ENCODE peak calls at places on chromosomes 16 and 17, in seven cellular contexts. I, O, U, N, P, R and G are unnamed samples. For H3K27me3, the result is how much of the 10 kb centered on the place peaks cover.

GRCh38 chr16:70746040-70746707 is 54.8 kb downstream of the VAC14 start:
- DNase-seq in I (no peak), O (no peak), U (peak), N (no peak), P (no peak), R (peak), G (peak)

GRCh38 chr17:48077555-48077954 is 23.7 kb downstream of the CBX1 start:
- DNase-seq in I (no peak), O (no peak), U (no peak), N (no peak), P (no peak), R (no peak), G (no peak)

GRCh38 chr17:79803421-79803996 is 6.6 kb upstream of the CBX8 start:
- DNase-seq in I (no peak), O (no peak), U (no peak), N (no peak), P (no peak), R (no peak), G (no peak)

GRCh38 chr17:82304826-82305726 is 12.3 kb downstream of the CD7 start:
- DNase-seq in I (no peak), O (no peak), U (no peak), N (no peak), P (no peak), R (no peak), G (no peak)

GRCh38 chr17:21194210-21194609 is 19.8 kb downstream of the TMEM11 start:
- DNase-seq in I (no peak), O (no peak), U (no peak), N (no peak), P (no peak), R (no peak), G (no peak)

GRCh38 chr16:88498576-88499208 is 45.6 kb downstream of the ZFPM1 start:
- DNase-seq in I (no peak), O (no peak), U (no peak), N (no peak), P (no peak), R (no peak), G (no peak)

GRCh38 chr17:44782349-44782850 is 23.6 kb downstream of the ADAM11 start:
- DNase-seq in I (no peak), O (peak), U (no peak), N (no peak), P (no peak), R (no peak), G (no peak)

GRCh38 chr17:4436381-4436780 is 2.6 kb downstream of the SPNS3 start:
- DNase-seq in I (no peak), O (no peak), U (no peak), N (no peak), P (no peak), R (no peak), G (no peak)

GRCh38 chr17:36818134-36818825 is 119.0 kb upstream of the LHX1 start:
- DNase-seq in I (no peak), O (no peak), U (no peak), N (no peak), P (no peak), R (no peak), G (no peak)

GRCh38 chr17:50891577-50891989 is 25.4 kb upstream of the TOB1 start:
- DNase-seq in I (no peak), O (no peak), U (no peak), N (no peak), P (no peak), R (no peak), G (no peak)

GRCh38 chr17:35871415-35871814 is 2.7 kb upstream of the HEATR9 start:
- DNase-seq in I (no peak), O (no peak), U (no peak), N (no peak), P (no peak), R (no peak), G (no peak)

GRCh38 chr17:15377608-15378007 is 36.2 kb upstream of the TEKT3 start:
- DNase-seq in I (no peak), O (no peak), U (peak), N (no peak), P (peak), R (no peak), G (no peak)

GRCh38 chr16:1619976-1620375 is 7.8 kb downstream of the CRAMP1 start:
- DNase-seq in I (no peak), O (no peak), U (no peak), N (no peak), P (no peak), R (no peak), G (no peak)

GRCh38 chr17:61595418-61595817 is 4.4 kb upstream of the NACA2 start:
- DNase-seq in I (no peak), O (no peak), U (no peak), N (no peak), P (no peak), R (no peak), G (no peak)
- H3K27me3 ChIP-seq in I (under half), O (under half), U (under half), N (under half), P (under half), R (under half), G (under half)

DNA sequence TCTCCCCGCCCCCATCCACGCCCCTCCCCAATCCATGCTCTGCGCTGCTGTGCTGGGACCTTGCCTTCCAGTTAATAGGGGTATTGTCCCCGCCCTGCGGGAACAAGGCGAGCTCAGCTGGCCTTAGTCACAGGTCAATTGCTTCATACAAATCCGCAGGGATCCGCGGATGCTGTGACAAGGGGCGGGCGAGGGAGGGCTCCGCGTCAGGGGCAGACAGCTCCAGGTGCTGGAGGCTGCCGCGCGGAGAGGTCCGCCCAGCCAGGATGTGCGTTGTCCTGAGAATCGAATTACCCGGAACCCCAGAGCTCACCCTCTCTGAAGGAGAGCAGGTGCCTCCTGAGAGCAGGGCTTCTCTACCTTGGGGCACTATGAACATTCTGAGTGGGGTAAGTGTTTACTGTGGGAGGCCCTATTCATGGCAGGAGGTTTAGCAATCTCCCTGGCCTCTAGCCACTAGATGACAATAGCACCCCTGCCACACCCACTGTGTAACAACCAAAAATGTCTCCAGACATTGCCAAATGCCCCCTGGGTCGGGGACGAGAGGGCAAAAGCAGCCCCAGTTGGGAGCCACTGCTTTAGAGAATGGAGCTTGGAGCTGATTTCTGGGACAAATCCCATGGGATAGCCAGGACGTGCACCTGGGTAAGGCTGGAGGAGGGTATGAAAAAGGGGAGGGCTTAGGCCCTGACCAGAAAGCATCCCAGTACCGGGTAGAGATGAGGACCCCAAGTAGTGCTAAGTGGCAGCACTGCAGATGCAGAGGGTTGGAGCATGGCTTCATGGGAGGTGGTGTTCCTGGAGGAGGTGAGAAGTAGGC is 138.2 kb downstream of the CYLD start:
- DNase-seq in I (no peak), O (no peak), U (no peak), N (no peak), P (no peak), R (peak), G (no peak)
- H3K4me3 ChIP-seq in I (no peak), O (no peak), U (no peak), N (no peak), P (no peak), R (no peak), G (no peak)

DNA sequence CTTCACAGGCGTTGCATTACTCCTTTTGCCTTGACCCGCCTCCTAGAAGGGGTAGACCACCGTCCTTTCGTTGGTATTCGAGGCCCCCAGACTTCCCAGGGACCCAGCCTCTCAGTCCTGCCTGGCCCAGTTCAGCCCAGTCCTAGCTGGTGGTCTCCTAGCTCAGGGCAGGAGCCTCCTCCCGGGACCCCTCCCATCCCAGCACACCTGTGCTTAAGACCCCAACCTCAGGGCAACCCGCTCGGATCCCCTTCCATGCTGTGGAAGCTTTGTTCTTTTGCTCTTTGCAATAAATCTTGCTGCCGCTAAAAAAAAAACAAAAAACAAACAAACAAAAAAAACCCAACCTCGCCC is 842 bp downstream of the PYDC1 start:
- DNase-seq in I (no peak), O (no peak), U (no peak), N (no peak), P (no peak), R (no peak), G (no peak)
- H3K27me3 ChIP-seq in I (under half), O (under half), U (under half), N (under half), P (half or more), R (under half), G (under half)

GRCh38 chr17:64778367-64779290 is 116.5 kb upstream of the SMURF2 start:
- DNase-seq in I (no peak), O (peak), U (no peak), N (no peak), P (no peak), R (no peak), G (no peak)

GRCh38 chr17:64781394-64781793 is 119.3 kb upstream of the SMURF2 start:
- DNase-seq in I (no peak), O (peak), U (no peak), N (no peak), P (no peak), R (peak), G (no peak)

GRCh38 chr17:64781810-64782555 is 119.9 kb upstream of the SMURF2 start:
- DNase-seq in I (no peak), O (peak), U (no peak), N (no peak), P (no peak), R (no peak), G (no peak)

GRCh38 chr17:64779344-64780095 is 117.4 kb upstream of the SMURF2 start:
- DNase-seq in I (no peak), O (peak), U (no peak), N (no peak), P (no peak), R (no peak), G (no peak)

DNA sequence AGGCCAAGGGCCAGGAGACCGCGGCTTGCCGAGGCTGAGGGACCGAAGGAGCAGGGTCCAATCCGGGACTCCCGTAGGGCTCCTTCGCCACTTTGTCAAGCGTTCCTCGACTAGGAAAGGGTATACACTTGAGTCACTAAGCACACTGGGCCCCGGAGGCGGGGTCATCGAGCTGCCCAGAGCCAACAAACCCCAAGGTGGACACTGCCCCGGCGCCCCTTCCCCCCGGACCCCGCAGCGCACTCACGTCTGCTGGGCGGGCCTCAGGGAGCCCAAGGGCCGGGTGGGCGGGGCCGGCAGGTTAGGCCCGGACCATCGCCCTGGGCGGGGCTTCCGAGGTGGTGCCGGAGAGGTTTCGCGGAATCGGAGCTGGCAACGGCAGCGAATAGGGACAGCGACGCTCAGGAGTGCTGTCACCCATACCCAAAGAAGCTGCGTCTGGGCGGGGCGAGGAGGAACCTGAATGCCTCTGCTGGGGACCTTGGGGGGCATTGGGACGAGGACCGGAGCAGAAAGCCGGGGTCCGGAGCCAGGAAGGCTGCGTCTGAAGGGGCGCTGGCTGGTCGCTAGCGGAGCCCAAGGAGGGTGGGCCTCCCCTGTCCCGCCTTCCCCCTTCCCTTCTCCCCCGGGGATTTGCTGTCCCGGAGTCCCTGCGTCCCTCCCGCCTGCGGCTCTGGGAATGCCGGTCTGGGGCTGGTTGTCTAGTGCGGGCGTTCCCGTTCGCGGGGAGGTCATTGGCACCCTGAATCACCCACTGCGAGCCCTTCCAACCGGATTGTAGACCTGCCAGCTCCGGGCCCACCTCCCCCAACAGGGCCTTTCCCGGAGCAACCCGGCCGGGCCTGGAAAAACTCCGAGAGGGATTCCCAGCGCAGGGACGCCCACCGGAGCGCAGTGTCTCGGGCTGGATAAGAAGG is 118.2 kb upstream of the SMURF2 start:
- DNase-seq in I (no peak), O (peak), U (peak), N (no peak), P (no peak), R (peak), G (no peak)
- H3K4me3 ChIP-seq in I (peak), O (peak), U (peak), N (peak), P (peak), R (peak), G (no peak)

GRCh38 chr16:49278944-49279725 is 2.5 kb downstream of the CBLN1 start:
- DNase-seq in I (no peak), O (no peak), U (no peak), N (no peak), P (no peak), R (no peak), G (no peak)
- H3K27me3 ChIP-seq in I (half or more), O (half or more), U (under half), N (under half), P (half or more), R (under half), G (under half)

DNA sequence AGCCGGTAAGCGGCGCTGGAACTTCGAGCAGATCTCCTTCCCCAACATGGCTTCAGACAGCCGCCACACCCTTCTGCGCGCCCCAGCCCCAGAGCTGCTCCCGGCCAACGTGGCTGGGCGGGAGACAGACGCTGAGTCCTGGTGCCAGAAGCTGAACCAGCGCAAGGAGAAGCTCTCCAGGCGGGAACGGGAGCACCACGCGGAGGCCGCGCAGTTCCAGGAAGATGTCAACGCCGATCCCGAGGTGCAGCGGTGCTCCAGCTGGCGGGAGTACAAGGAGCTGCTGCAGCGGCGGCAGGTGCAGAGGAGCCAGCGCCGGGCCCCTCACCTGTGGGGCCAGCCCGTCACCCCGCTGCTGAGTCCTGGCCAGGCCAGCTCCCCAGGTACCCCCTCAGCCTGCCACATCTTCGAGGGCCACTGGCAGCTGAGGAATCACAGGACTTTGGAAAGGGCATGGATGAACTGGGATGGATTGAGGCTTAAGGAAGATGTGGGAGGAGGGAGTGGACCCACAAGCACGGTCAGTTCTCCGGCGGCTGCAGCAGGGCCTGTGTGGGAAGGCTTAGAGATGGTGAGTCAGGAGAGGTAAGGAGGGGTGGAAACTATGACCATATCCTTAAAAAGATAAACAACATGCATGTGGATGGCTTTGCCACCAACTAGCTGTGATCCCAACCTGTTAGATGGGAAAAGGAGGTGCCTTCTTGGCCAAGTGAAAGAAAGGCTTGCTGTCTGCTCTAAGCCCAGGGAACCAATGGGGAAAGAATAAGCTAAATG is 3.4 kb upstream of the LLGL2 start:
- DNase-seq in I (no peak), O (no peak), U (no peak), N (no peak), P (no peak), R (no peak), G (no peak)
- H3K4me3 ChIP-seq in I (no peak), O (no peak), U (no peak), N (no peak), P (no peak), R (no peak), G (no peak)

GRCh38 chr16:83231771-83232170 is 576.0 kb upstream of the HSBP1 start:
- DNase-seq in I (no peak), O (no peak), U (no peak), N (no peak), P (no peak), R (no peak), G (no peak)
- H3K27me3 ChIP-seq in I (under half), O (under half), U (under half), N (under half), P (under half), R (under half), G (under half)

DNA sequence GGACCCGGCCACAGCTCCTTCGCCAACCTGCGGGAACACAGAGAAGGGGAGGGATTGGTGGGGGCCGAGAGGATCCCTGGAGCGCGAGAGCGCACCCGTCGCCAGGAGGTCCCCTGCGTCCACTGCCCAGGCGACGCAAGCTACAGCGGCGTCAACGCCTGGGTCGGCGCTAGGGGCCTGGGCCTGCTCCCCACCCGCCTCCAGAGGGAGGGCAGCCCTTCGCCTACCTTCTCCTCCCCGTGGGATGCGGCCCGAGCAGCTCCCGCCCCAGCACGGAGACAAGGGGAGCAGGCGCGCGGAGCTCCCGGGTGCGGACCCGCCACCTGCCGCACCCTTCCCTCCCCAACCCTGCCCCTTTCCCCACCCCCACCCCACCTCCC is 118.9 kb upstream of the SMURF2 start:
- DNase-seq in I (no peak), O (no peak), U (no peak), N (no peak), P (no peak), R (no peak), G (no peak)
- H3K4me3 ChIP-seq in I (peak), O (peak), U (peak), N (peak), P (peak), R (peak), G (no peak)